ENCODE peak calls at places on chromosomes 3 and 15, in eight cellular contexts. Q, R, S, F, J, O, V and N are unnamed samples.

GRCh38 chr3:127052121-127052561 is 69.2 kb downstream of the PLXNA1 start:
- DNase-seq in V (peak; percentile 30), F (peak; percentile 41), R (peak; percentile 61), J (peak; percentile 83), Q (no peak), S (no peak), O (peak; percentile 84), N (no peak)

GRCh38 chr3:45612918-45613602 is 18.5 kb downstream of the LIMD1 start:
- DNase-seq in V (peak; percentile 49), S (no peak), Q (no peak), F (no peak), R (no peak), J (no peak), O (no peak), N (no peak)

GRCh38 chr3:42036483-42036823 is 54.7 kb upstream of the TRAK1 start:
- DNase-seq in V (peak; percentile 97), J (peak; percentile 78), S (peak; percentile 82), F (no peak), O (no peak), R (no peak), Q (no peak), N (peak; percentile 94)

GRCh38 chr3:8909160-8909559 is 54.1 kb downstream of the RAD18 start:
- DNase-seq in J (no peak), F (no peak), S (no peak), R (no peak), V (no peak), Q (no peak), O (no peak), N (no peak)

GRCh38 chr15:42371125-42371524 is 11.8 kb downstream of the CAPN3 start:
- DNase-seq in O (no peak), F (no peak), J (no peak), Q (no peak), V (peak; percentile 57), S (no peak), R (no peak), N (peak; percentile 24)

GRCh38 chr3:52779011-52779410 is 1.6 kb downstream of the ITIH1 start:
- DNase-seq in J (peak; percentile 52), Q (no peak), F (peak; percentile 22), O (no peak), S (no peak), R (no peak), V (no peak), N (no peak)

GRCh38 chr3:151156618-151157216 is 46.3 kb downstream of the GPR171 start:
- DNase-seq in O (no peak), R (peak; percentile 26), S (peak; percentile 77), Q (no peak), J (no peak), V (peak; percentile 67), F (no peak), N (peak; percentile 70)

GRCh38 chr15:65796610-65797012 is 4.5 kb upstream of the DENND4A start:
- DNase-seq in S (peak; percentile 24), V (peak; percentile 81), R (no peak), J (no peak), Q (no peak), F (no peak), O (no peak), N (peak; percentile 76)

DNA sequence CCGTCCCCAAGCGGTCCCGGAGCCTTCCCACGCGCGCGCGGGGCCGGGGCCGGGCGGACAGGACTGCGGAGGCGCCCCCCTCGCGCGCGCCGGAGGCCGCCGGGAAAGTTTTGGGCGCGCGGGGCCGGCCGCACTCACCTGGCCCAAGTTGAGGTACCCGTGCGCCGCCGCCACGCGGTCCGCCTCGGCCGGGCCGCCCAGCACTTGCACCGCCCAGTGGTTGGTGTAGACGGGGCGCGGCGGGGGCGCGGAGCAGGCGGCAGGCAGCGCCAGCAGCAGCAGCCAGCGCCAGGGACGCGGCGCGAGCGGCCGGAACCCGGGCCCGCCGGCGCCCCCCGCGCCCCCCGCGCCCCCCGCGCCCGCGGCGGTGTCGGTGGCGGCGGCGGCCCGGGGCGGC is 273 bp downstream of the PCSK6 start:
- DNase-seq in Q (no peak), R (no peak), V (peak; percentile 42), S (peak; percentile 73), F (no peak), J (peak; percentile 57), O (peak; percentile 79), N (peak; percentile 9)
- H3K4me3 ChIP-seq in Q (peak overlapping the region; percentile 52), R (no peak overlapping the region), V (no peak overlapping the region), S (no peak overlapping the region), F (no peak overlapping the region), J (peak overlapping the region; percentile 52), O (no peak overlapping the region), N (no peak overlapping the region)

GRCh38 chr15:37395100-37395468 is 294.7 kb upstream of the MEIS2 start:
- DNase-seq in O (no peak), V (no peak), F (no peak), Q (no peak), J (no peak), R (no peak), S (no peak), N (no peak)
- H3K4me1 ChIP-seq in O (no peaks in the 10 kb centered on the region), V (no peaks in the 10 kb centered on the region), F (no peaks in the 10 kb centered on the region), Q (no peaks in the 10 kb centered on the region), J (no peaks in the 10 kb centered on the region), R (no peaks in the 10 kb centered on the region), S (no peaks in the 10 kb centered on the region), N (no peaks in the 10 kb centered on the region)

GRCh38 chr3:104291437-104291851 is 1075.3 kb upstream of the ALCAM start:
- DNase-seq in S (no peak), F (no peak), O (no peak), R (no peak), Q (no peak), V (peak; percentile 42), J (no peak), N (peak; percentile 66)
- H3K4me3 ChIP-seq in S (no peak overlapping the region), F (peak overlapping the region; percentile 20), O (no peak overlapping the region), R (peak overlapping the region; percentile 2), Q (peak overlapping the region; percentile 7), V (peak overlapping the region; percentile 62), J (peak overlapping the region; percentile 13), N (peak overlapping the region; percentile 68)

GRCh38 chr3:23960649-23961048 is 15.6 kb downstream of the NR1D2 start:
- DNase-seq in J (no peak), F (no peak), Q (no peak), S (no peak), R (no peak), O (no peak), V (no peak), N (no peak)

GRCh38 chr3:23961064-23961463 is 16.0 kb downstream of the NR1D2 start:
- DNase-seq in V (peak; percentile 44), O (no peak), J (no peak), R (no peak), F (no peak), S (no peak), Q (no peak), N (no peak)

GRCh38 chr3:23961913-23962312 is 16.8 kb downstream of the NR1D2 start:
- DNase-seq in R (no peak), S (no peak), Q (no peak), V (no peak), F (no peak), J (no peak), O (no peak), N (no peak)

GRCh38 chr3:23966308-23966707 is 21.2 kb downstream of the NR1D2 start:
- DNase-seq in J (no peak), O (no peak), F (no peak), R (no peak), V (no peak), Q (no peak), S (no peak), N (peak; percentile 78)

GRCh38 chr3:23964537-23964936 is 19.5 kb downstream of the NR1D2 start:
- DNase-seq in S (no peak), R (no peak), V (no peak), F (no peak), J (no peak), O (no peak), Q (no peak), N (no peak)
- H3K4me1 ChIP-seq in S (no peaks in the 10 kb centered on the region), R (peaks cover 8% of the 10 kb centered on the region), V (peaks cover 35% of the 10 kb centered on the region), F (no peaks in the 10 kb centered on the region), J (no peaks in the 10 kb centered on the region), O (peaks cover 11% of the 10 kb centered on the region), Q (peaks cover 73% of the 10 kb centered on the region), N (peaks cover 31% of the 10 kb centered on the region)

GRCh38 chr3:158769519-158770253 is 32.2 kb upstream of the MFSD1 start:
- DNase-seq in J (no peak), R (no peak), Q (peak; percentile 26), F (no peak), O (no peak), S (no peak), V (no peak), N (peak; percentile 16)

GRCh38 chr3:158770254-158771017 is 31.4 kb upstream of the MFSD1 start:
- DNase-seq in R (no peak), S (no peak), Q (peak; percentile 64), O (no peak), J (no peak), V (peak; percentile 86), F (no peak), N (peak; percentile 80)

GRCh38 chr3:158768881-158769518 is 32.9 kb upstream of the MFSD1 start:
- DNase-seq in O (no peak), R (peak; percentile 68), J (no peak), Q (peak; percentile 84), V (peak; percentile 93), F (no peak), S (peak; percentile 72), N (peak; percentile 96)

GRCh38 chr3:158766364-158766763 is 34.1 kb upstream of the RARRES1 start:
- DNase-seq in V (no peak), J (no peak), R (no peak), F (no peak), Q (no peak), S (no peak), O (no peak), N (no peak)

GRCh38 chr3:158768361-158768787 is 33.5 kb upstream of the MFSD1 start:
- DNase-seq in Q (peak; percentile 92), O (peak; percentile 68), V (peak; percentile 65), J (peak; percentile 79), R (peak; percentile 68), F (no peak), S (peak; percentile 49), N (peak; percentile 73)
- H3K4me3 ChIP-seq in Q (peak overlapping the region; percentile 18), O (no peak overlapping the region), V (peak overlapping the region; percentile 50), J (no peak overlapping the region), R (no peak overlapping the region), F (no peak overlapping the region), S (no peak overlapping the region), N (peak overlapping the region; percentile 62)

GRCh38 chr3:71062037-71062919 is 521.2 kb downstream of the FOXP1 start:
- DNase-seq in S (no peak), J (no peak), R (no peak), O (no peak), F (no peak), V (peak; percentile 30), Q (no peak), N (peak; percentile 81)
- H3K4me1 ChIP-seq in S (peaks cover 38% of the 10 kb centered on the region), J (no peaks in the 10 kb centered on the region), R (peaks cover 36% of the 10 kb centered on the region), O (peaks cover 30% of the 10 kb centered on the region), F (peaks cover 80% of the 10 kb centered on the region), V (peaks cover 59% of the 10 kb centered on the region), Q (peaks cover 52% of the 10 kb centered on the region), N (peaks cover 51% of the 10 kb centered on the region)